ENCODE peak calls at places on chromosomes 3 and 15, in eight cellular contexts. C is uterus; U is fibroblast of the aortic adventitia; L is AG09309; A is cardiac muscle cell; I is IMR-90; N is CD4-positive, alpha-beta memory T cell; F is dorsolateral prefrontal cortex. Y is an unnamed sample.

GRCh38 chr3:134369861-134370596 is 4.2 kb downstream of the AMOTL2 start:
- DNase-seq in C (no peak), L (no peak), N (no peak), A (peak), F (no peak), U (peak), I (no peak), Y (no peak)

GRCh38 chr3:119184808-119185690 is 11.7 kb downstream of the UPK1B start:
- DNase-seq in F (no peak), C (no peak), A (peak), N (no peak), I (peak), U (peak), L (peak), Y (peak)

GRCh38 chr3:172218350-172219323 is 179.3 kb downstream of the FNDC3B start:
- DNase-seq in L (no peak), A (no peak), N (no peak), C (no peak), F (no peak), I (peak), U (no peak), Y (peak)

GRCh38 chr3:44477312-44478030 is at the start of gene ZNF445:
- DNase-seq in N (peak), C (peak), L (peak), U (peak), A (peak), I (peak), F (peak), Y (peak)

GRCh38 chr3:26259166-26259565 is 363.4 kb upstream of the LRRC3B start:
- DNase-seq in I (no peak), L (no peak), F (no peak), A (no peak), C (no peak), U (no peak), N (no peak), Y (no peak)

GRCh38 chr15:80852676-80853075 is 73.5 kb downstream of the CEMIP start:
- DNase-seq in L (no peak), C (no peak), I (no peak), U (no peak), F (no peak), N (no peak), A (no peak), Y (no peak)

GRCh38 chr15:77528290-77528967 is 104.3 kb downstream of the LINGO1 start:
- DNase-seq in N (no peak), I (no peak), C (no peak), U (no peak), F (no peak), L (no peak), A (no peak), Y (no peak)

GRCh38 chr15:27845535-27846369 is 253.4 kb downstream of the OCA2 start:
- DNase-seq in N (no peak), I (no peak), C (no peak), L (no peak), F (no peak), A (no peak), U (no peak), Y (no peak)

GRCh38 chr3:64138046-64138445 is 87.2 kb downstream of the PRICKLE2 start:
- DNase-seq in I (no peak), U (no peak), N (no peak), F (no peak), C (no peak), L (no peak), A (no peak), Y (no peak)

GRCh38 chr15:69939513-69940440 is 157.9 kb downstream of the TLE3 start:
- DNase-seq in L (no peak), A (no peak), U (no peak), F (no peak), C (no peak), N (no peak), I (no peak), Y (no peak)

GRCh38 chr3:13385373-13385965 is 34.7 kb downstream of the NUP210 start:
- DNase-seq in C (no peak), L (no peak), U (no peak), I (peak), F (no peak), A (no peak), N (no peak), Y (no peak)

GRCh38 chr3:184485256-184485655 is 76.3 kb upstream of the EPHB3 start:
- DNase-seq in I (no peak), A (no peak), L (no peak), N (no peak), F (no peak), U (no peak), C (no peak), Y (peak)

GRCh38 chr3:64595253-64595694 is 92.5 kb downstream of the ADAMTS9 start:
- DNase-seq in C (peak), I (peak), U (peak), F (no peak), N (no peak), L (peak), A (peak), Y (peak)

GRCh38 chr15:101488300-101489164 is 975 bp downstream of the PCSK6 start:
- DNase-seq in U (no peak), C (no peak), F (no peak), N (no peak), L (no peak), I (no peak), A (no peak), Y (no peak)

GRCh38 chr15:101490922-101491738 is 1.6 kb upstream of the PCSK6 start:
- DNase-seq in C (no peak), L (no peak), I (no peak), N (no peak), A (peak), F (no peak), U (no peak), Y (no peak)

GRCh38 chr15:101489236-101489632 is 273 bp downstream of the PCSK6 start:
- DNase-seq in F (no peak), L (no peak), U (no peak), N (no peak), I (no peak), C (no peak), A (peak), Y (peak)

GRCh38 chr15:101490408-101490891 is 943 bp upstream of the PCSK6 start:
- DNase-seq in U (no peak), I (no peak), N (no peak), L (no peak), F (no peak), A (no peak), C (no peak), Y (no peak)

GRCh38 chr15:101489633-101490407 is at the start of gene PCSK6:
- DNase-seq in N (no peak), U (no peak), A (peak), L (no peak), F (peak), C (no peak), I (no peak), Y (peak)
- H3K4me3 ChIP-seq in N (no peak), U (peak), A (peak), L (no peak), F (peak), C (no peak), I (no peak), Y (peak)

DNA sequence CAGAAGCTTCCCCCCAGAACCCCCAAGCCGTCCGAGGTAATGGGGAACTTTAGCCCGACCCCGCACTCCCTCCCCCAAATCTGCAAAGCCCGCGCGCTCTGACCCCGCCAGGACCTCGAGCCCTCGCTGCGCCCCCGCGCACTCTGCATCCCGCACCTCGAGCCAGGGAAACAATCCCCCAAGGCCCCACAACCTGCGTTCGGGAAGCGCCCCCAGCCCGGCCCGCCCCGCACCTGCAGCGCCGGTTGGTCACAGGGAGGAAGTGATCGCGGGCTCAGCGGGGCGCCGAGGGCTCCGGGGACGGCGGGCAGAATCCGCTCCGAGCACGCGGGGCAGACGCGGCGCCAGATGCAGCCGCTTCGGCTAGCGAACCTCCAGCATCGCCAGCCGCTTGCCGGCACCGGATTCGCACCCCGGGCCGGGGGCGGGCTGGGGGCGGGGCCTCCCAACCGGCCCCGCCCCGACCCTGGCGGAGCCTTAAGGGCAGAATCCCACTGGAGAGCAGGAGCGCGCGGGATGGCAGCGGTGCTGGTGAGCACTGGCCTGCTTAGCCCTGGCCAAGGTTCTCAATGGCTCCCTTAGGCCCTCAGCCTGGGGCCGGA is at the start of gene CAMKV:
- DNase-seq in C (no peak), L (no peak), A (no peak), U (no peak), N (peak), I (no peak), F (peak), Y (no peak)
- H3K4me3 ChIP-seq in C (no peak), L (no peak), A (peak), U (no peak), N (peak), I (no peak), F (peak), Y (peak)

DNA sequence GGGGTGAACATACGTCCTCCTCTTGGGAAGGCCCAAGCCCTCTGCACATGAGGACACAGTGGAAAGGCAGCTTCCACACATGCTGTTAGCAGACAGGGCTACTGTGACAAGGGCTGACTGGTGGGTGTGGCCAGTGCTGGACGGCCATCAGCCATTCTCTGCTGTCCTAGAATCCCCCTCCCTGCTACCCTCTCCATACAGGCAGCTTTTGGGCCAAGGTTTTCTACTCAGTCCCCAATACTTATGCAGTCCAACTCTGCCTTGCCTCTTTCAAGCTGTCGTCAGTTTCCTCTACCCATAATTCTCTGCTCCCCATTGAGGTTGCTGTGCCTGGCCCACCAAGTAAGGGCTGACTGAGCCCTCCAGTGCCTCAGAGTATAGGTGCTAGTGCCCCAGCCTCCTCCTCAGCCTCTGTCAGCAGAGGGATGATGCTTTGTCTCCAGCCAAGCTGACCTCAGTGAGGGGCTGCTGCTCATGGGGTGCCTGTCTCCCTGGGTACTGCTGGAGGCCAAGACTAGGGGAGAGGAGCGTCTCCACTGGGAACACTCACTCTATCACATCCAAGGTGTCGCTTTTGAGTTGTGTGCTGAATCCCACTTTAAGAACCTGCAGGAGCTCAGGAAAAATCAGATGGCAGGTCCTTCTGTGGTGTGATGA is 2.8 kb downstream of the LOXL1 start:
- DNase-seq in C (no peak), U (no peak), F (no peak), A (no peak), I (no peak), L (no peak), N (no peak), Y (no peak)
- H3K4me3 ChIP-seq in C (no peak), U (peak), F (no peak), A (no peak), I (peak), L (peak), N (no peak), Y (peak)

GRCh38 chr3:11769704-11770103 is 77.0 kb downstream of the TAMM41 start:
- DNase-seq in F (no peak), U (no peak), I (no peak), A (no peak), L (no peak), C (no peak), N (no peak), Y (no peak)

GRCh38 chr3:11774296-11774877 is 72.3 kb downstream of the TAMM41 start:
- DNase-seq in I (peak), F (peak), U (peak), A (peak), C (no peak), L (no peak), N (no peak), Y (peak)

GRCh38 chr3:11770105-11770476 is 76.6 kb downstream of the TAMM41 start:
- DNase-seq in I (no peak), A (no peak), U (peak), C (no peak), F (no peak), L (no peak), N (no peak), Y (no peak)

GRCh38 chr3:11768604-11769003 is 78.1 kb downstream of the TAMM41 start:
- DNase-seq in N (no peak), L (no peak), I (no peak), C (no peak), A (no peak), F (no peak), U (no peak), Y (no peak)

DNA sequence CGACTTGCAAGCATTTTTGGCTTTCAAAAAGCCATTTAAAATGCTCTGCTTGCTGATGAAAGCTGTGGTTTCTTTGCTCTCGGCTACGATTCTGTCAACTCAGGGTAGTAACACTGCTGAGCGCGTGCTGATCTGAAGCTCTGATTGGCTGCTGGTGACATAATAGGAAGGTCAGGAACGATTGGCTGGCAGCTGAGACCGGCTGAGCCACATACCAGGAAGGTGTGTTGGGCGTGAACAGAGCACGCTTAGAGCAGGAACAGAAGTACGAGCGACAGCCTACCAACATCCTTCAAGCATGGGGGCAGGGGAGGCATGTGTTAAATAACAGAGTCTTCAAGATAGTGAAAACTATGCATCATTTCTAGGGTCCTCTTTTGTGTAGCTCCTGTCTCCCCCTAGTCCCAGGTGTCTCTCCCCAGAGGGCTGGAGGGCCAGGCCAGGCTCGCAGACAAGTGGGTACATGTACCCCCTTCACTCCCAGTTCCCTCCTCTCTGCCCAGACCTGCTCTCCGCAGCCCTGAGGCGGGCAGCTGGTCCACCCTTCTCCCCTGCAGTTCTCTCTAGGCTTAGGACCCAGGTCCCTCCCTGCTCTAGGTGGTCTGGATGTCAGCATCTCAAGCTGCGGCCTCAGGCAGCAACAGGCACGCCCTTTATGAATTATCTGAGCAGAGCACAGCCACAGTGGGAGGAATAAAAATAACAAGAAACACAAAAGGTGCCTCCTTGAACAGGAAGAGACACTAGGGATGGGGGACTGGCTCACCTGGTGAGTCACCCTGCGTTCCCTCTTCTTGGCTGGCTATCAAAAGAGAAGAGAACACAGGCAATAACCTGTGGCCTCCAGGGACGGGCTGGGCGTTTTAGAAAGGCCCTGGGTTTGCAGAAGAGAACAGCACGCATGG is 76.0 kb downstream of the TAMM41 start:
- DNase-seq in C (peak), A (peak), U (peak), F (peak), N (peak), L (peak), I (peak), Y (peak)
- H3K4me3 ChIP-seq in C (no peak), A (no peak), U (peak), F (peak), N (peak), L (peak), I (no peak), Y (peak)